ENCODE peak calls at places on chromosomes 7 and 10, in five cellular contexts. I, K, T, M and B are unnamed samples. For H3K27me3, the result is how much of the 10 kb centered on the place peaks cover.

GRCh38 chr7:113122657-113123252 is 4.4 kb upstream of the SMIM30 start:
- DNase-seq in I (no peak), K (no peak), T (no peak), M (no peak), B (peak)

GRCh38 chr10:72242675-72243074 is 26.6 kb upstream of the ASCC1 start:
- DNase-seq in I (no peak), K (peak), T (no peak), M (no peak), B (no peak)

GRCh38 chr7:64574481-64575159 is 11.7 kb upstream of the ZNF680 start:
- DNase-seq in I (no peak), K (peak), T (no peak), M (no peak), B (no peak)

GRCh38 chr10:114943000-114943399 is 5.0 kb downstream of the TRUB1 start:
- DNase-seq in I (no peak), K (no peak), T (no peak), M (no peak), B (no peak)

GRCh38 chr7:16137944-16138343 is 283.4 kb downstream of the CRPPA start:
- DNase-seq in I (no peak), K (no peak), T (peak), M (no peak), B (no peak)

GRCh38 chr10:50740351-50740688 is 584 bp downstream of the ASAH2B start:
- DNase-seq in I (peak), K (peak), T (peak), M (no peak), B (peak)

GRCh38 chr7:14800664-14801063 is 101.9 kb downstream of the DGKB start:
- DNase-seq in I (no peak), K (no peak), T (no peak), M (no peak), B (no peak)

GRCh38 chr10:2572611-2573010 is 494.7 kb upstream of the PFKP start:
- DNase-seq in I (no peak), K (no peak), T (no peak), M (no peak), B (no peak)

GRCh38 chr10:107583974-107584373 is 419.5 kb upstream of the SORCS1 start:
- DNase-seq in I (no peak), K (no peak), T (no peak), M (no peak), B (no peak)

GRCh38 chr7:98286701-98287485 is 5.4 kb downstream of the BRI3 start:
- DNase-seq in I (no peak), K (no peak), T (no peak), M (no peak), B (no peak)

GRCh38 chr10:74981831-74982633 is 129.4 kb upstream of the SAMD8 start:
- DNase-seq in I (peak), K (no peak), T (no peak), M (no peak), B (no peak)

GRCh38 chr10:74982634-74982982 is 128.8 kb upstream of the SAMD8 start:
- DNase-seq in I (no peak), K (no peak), T (no peak), M (no peak), B (no peak)

GRCh38 chr10:74988055-74988773 is 123.2 kb upstream of the SAMD8 start:
- DNase-seq in I (peak), K (peak), T (no peak), M (no peak), B (no peak)

GRCh38 chr10:74987339-74988054 is 124.0 kb upstream of the SAMD8 start:
- DNase-seq in I (no peak), K (no peak), T (no peak), M (no peak), B (no peak)

DNA sequence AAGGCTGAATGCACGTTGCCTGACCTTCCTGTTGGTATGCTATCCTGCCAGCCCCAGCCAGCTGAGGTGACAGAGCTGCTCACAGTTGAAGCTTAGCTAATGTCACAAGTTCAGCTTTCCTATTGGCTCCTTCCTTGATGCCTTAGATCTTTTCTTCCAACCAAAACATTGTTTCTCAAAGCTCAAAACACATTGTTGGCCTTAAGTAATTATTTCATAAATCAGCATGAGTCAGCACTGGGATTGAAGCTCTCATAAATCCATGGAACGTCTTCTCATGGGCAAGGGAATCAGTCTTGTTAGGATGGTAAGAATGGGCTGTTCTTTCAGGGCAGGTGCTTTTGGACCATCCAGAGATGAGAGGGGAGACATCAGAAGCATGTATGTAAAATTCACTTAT is 128.1 kb upstream of the SAMD8 start:
- DNase-seq in I (no peak), K (no peak), T (peak), M (no peak), B (no peak)
- H3K4me2 ChIP-seq in I (peak), K (no peak), T (no peak), M (no peak), B (no peak)

DNA sequence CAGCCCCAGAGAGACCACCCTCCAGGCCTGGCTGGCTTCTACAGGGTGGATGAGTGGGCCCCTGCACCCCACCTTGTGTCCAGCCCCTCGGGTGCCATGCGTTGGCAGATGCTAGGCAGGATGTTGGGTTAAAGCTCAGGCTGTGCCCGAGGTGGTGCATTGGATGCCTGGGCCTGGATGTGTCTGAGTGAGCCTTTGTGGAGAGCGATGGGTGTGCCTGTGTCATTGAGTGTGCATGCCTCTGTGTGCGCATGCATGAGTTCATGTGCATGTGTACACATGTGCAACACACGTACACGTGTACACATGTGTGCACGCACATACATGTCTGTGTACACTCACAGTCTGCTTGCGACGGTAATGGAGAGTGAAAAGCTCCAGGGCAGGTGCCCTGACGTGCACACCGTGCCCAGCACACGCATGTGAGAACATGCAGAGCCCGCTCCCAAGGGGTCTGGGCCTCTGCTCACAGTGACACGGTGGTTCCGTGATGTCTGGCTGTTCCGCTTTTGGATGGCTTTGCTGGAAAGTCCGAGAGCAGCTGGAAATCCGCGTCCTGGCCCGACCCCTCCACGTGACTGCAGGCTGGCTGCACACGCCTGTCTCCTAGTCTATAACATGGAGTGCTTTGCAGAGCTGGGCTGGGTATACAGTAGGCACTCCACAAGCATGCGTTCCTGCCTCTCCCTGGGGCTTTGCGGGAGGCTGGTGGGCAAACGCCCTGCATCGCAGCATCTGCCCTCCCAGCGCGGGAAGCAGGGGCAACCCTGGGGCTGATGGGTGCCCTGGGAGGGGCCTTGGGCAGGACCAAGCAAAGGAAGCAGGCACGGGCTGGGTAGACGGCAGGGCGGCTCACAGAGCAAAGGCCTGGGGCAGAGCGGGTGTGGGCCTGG is 36.9 kb downstream of the ELFN1 start:
- DNase-seq in I (no peak), K (no peak), T (no peak), M (no peak), B (no peak)
- H3K27me3 ChIP-seq in I (half or more), K (under half), T (under half), M (under half), B (under half)

DNA sequence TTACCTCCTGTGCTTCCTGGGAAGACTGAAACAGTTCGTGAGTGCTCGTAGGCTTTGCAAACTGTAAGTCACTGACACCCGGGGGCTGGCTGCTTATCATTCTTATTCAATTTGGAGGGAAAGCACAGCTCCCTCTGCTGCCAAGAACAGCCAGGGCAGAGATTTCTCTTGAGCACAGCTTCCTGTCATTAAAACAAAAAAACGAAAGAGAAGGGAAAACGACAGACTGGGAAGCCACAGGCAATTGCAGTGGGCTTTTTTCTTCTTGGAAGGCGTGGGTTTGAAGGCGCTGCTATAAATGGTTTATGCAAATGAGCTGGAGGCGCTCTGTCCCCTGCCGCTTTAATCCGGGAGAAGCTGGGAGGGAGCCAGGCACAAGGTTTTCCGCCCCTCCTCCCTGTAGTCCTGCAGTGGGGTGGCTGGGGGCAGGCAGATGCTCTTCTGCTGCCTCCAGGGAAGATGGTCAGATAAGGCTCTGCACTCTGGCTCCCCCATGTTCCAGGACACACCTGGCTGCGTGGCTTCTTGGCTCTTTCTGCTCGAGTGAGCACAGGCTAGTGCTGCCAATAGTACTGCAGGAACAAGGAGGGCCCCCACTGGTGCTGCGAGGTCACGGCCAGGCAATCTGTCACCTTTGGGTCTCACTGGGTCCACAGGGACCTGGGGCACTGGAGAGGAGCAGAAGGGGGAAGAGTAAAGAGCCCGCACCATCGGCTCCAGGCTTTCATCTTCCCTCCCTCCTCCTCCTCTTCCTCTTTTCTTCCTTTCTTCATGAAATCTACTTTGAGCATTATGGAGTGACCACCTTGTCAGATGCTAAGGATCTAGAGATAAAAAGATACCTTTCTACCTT is 49.5 kb downstream of the NEURL1 start:
- DNase-seq in I (peak), K (peak), T (peak), M (peak), B (peak)
- H2AFZ ChIP-seq in I (peak), K (peak), T (peak), M (peak), B (peak)

GRCh38 chr10:117533507-117534281 is 8.9 kb upstream of the EMX2 start:
- DNase-seq in I (no peak), K (no peak), T (no peak), M (no peak), B (no peak)

GRCh38 chr10:117530791-117531190 is 11.8 kb upstream of the EMX2 start:
- DNase-seq in I (no peak), K (no peak), T (no peak), M (no peak), B (no peak)

GRCh38 chr10:117531371-117532002 is 11.1 kb upstream of the EMX2 start:
- DNase-seq in I (no peak), K (no peak), T (no peak), M (no peak), B (no peak)

GRCh38 chr10:117532451-117533107 is 10.0 kb upstream of the EMX2 start:
- DNase-seq in I (no peak), K (no peak), T (no peak), M (no peak), B (no peak)

GRCh38 chr10:117532003-117532385 is 10.6 kb upstream of the EMX2 start:
- DNase-seq in I (no peak), K (no peak), T (no peak), M (no peak), B (no peak)
- H3K4me2 ChIP-seq in I (no peak), K (no peak), T (no peak), M (no peak), B (no peak)

DNA sequence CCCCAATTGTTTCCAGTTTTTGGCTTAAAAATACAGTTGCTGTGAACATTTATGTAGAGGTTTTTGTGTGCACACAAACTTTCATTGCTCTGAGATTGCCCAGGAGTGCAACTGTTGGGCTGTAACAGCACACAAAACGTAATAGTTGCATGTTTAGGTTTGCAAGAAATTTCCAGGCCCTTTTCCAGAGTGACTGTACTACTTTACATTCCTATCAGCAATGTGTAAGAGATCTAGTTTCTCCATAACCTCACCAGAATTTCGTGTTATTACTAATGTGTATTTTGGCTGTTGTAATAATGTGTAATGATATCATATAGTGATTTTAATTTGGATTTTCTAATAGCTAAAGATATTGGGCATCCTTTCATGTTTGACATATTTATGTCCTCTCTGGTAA is 153.1 kb upstream of the ADCY1 start:
- DNase-seq in I (no peak), K (peak), T (peak), M (no peak), B (no peak)
- H3K27me3 ChIP-seq in I (under half), K (under half), T (under half), M (under half), B (under half)

DNA sequence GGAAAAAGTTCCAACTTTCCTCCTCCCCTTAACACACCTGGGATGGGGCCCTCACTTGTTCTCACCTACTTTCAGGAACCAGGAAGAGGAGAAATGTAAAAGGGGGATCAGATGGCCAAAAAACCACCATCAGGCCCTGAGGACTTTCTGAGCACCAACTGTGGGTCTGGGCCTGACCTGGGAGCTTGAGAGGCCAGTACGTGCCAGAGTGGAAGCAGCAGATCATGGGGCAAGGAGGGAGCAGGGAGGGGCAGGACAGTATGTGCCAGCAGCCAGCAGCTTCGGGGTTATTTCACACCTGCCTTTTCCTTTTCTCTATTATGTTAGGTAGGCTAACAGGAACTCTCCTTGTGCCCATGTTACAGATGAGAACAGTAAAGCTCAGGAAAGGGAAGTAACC is 118.8 kb upstream of the UNC5B start:
- DNase-seq in I (no peak), K (no peak), T (no peak), M (no peak), B (no peak)
- H2AFZ ChIP-seq in I (no peak), K (no peak), T (no peak), M (no peak), B (no peak)

GRCh38 chr7:141462958-141463357 is 88.3 kb upstream of the AGK start:
- DNase-seq in I (no peak), K (no peak), T (no peak), M (no peak), B (no peak)

GRCh38 chr7:141461924-141462323 is 89.3 kb upstream of the AGK start:
- DNase-seq in I (no peak), K (no peak), T (no peak), M (no peak), B (no peak)

GRCh38 chr7:141463986-141464385 is 87.2 kb upstream of the AGK start:
- DNase-seq in I (no peak), K (peak), T (peak), M (no peak), B (no peak)

GRCh38 chr7:141464551-141464950 is 86.7 kb upstream of the AGK start:
- DNase-seq in I (no peak), K (no peak), T (no peak), M (no peak), B (no peak)

DNA sequence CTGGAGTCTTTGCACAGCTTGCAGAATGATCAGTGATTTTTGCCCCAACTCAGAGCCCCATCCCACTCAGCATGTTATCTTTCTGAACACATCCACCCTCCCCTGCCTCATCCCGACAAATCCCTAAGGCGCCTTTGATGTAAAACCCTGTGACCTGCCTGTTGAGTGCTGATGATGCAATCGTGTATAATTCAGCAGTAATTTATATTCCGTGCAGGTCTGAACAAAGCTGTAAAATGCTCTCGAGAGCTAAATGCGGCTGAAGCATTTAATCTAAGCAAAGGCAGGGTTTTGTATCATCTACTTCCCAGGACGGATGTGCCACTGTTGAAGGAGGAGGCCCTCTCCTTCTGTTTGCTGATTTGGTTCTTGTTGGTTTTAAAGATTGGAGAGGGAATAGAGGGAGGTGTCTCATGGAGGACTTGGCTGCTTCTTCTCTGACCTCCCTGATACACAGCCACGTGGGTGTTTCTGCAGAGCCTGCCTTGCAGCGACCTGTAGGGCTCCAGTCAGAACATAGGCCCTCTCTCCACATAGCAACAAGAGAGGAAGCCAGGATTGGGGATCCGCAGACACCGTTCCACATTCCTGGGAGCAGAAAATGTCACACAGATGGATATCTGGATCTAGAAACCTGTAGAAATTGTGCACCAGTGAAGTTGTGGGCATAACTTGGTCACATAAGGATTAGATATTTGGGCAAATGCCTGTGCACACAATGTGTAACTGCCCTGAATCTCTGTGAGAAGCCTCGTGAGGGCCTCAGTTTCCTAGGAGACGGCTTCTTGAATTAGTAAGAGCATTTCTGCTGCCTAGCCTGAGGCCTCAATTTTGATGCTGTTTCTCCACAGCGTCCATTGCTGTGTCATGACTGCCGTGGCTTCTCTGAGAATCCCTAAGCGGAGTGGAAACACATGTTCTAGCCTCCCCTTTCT is 90.2 kb upstream of the AGK start:
- DNase-seq in I (no peak), K (peak), T (no peak), M (no peak), B (no peak)
- H3K4me2 ChIP-seq in I (no peak), K (no peak), T (no peak), M (no peak), B (no peak)